ENCODE peak calls at places on chromosomes 13 and 19, in nine cellular contexts. U is CD4-positive, alpha-beta memory T cell; H is heart right ventricle; J is psoas muscle; Z is heart left ventricle; W is mesendoderm; L is OCI-LY7; Q is SK-N-SH; O is A549. F is an unnamed sample.

GRCh38 chr19:873084-874019 is 13.9 kb downstream of the CFD start:
- DNase-seq in U (peak), H (no peak), J (no peak), Z (no peak), W (peak), L (peak), Q (peak), O (peak), F (peak)

GRCh38 chr13:30204564-30204963 is 102.8 kb downstream of the KATNAL1 start:
- DNase-seq in U (no peak), H (no peak), J (no peak), Z (no peak), W (no peak), L (no peak), Q (no peak), O (no peak), F (no peak)

GRCh38 chr13:78660130-78660857 is 1.3 kb upstream of the OBI1 start:
- DNase-seq in U (peak), H (no peak), J (no peak), Z (no peak), W (peak), L (peak), Q (peak), O (peak), F (peak)

GRCh38 chr13:85286081-85286480 is 513.1 kb downstream of the SLITRK6 start:
- DNase-seq in U (no peak), H (no peak), J (no peak), Z (no peak), W (no peak), L (no peak), Q (no peak), O (no peak), F (no peak)

GRCh38 chr13:41456768-41457588 is at the start of gene RGCC:
- DNase-seq in U (peak), H (peak), J (peak), Z (peak), W (peak), L (peak), Q (peak), O (peak), F (peak)

GRCh38 chr13:109389892-109390345 is 396.5 kb downstream of the IRS2 start:
- DNase-seq in U (no peak), H (no peak), J (no peak), Z (no peak), W (no peak), L (no peak), Q (no peak), O (no peak), F (no peak)

GRCh38 chr19:13102666-13103584 is at the start of gene LYL1:
- DNase-seq in U (no peak), H (peak), J (peak), Z (peak), W (peak), L (peak), Q (peak), O (peak), F (peak)

GRCh38 chr13:50320297-50320862 is 305.1 kb downstream of the KCNRG start:
- DNase-seq in U (no peak), H (no peak), J (no peak), Z (no peak), W (no peak), L (no peak), Q (no peak), O (peak), F (no peak)

GRCh38 chr13:114090476-114090875 is 41.9 kb downstream of the RASA3 start:
- DNase-seq in U (no peak), H (no peak), J (no peak), Z (no peak), W (no peak), L (no peak), Q (no peak), O (no peak), F (no peak)

GRCh38 chr13:112457485-112457884 is 81.3 kb downstream of the SPACA7 start:
- DNase-seq in U (no peak), H (no peak), J (no peak), Z (no peak), W (no peak), L (no peak), Q (no peak), O (no peak), F (no peak)

GRCh38 chr19:57850553-57851017 is 926 bp downstream of the ZNF587 start:
- DNase-seq in U (no peak), H (peak), J (no peak), Z (no peak), W (peak), L (peak), Q (peak), O (peak), F (no peak)

GRCh38 chr13:113584870-113585671 is 518 bp downstream of the TFDP1 start:
- DNase-seq in U (no peak), H (no peak), J (no peak), Z (no peak), W (peak), L (peak), Q (peak), O (peak), F (peak)

GRCh38 chr13:95083758-95084157 is 217.5 kb downstream of the ABCC4 start:
- DNase-seq in U (no peak), H (no peak), J (no peak), Z (no peak), W (no peak), L (no peak), Q (no peak), O (peak), F (no peak)

GRCh38 chr19:42532881-42533280 is 4.6 kb upstream of the CEACAM1 start:
- DNase-seq in U (no peak), H (no peak), J (no peak), Z (no peak), W (no peak), L (no peak), Q (no peak), O (no peak), F (no peak)

GRCh38 chr13:113897161-113897560 is 33.3 kb upstream of the GAS6 start:
- DNase-seq in U (no peak), H (no peak), J (no peak), Z (no peak), W (peak), L (no peak), Q (no peak), O (peak), F (no peak)

DNA sequence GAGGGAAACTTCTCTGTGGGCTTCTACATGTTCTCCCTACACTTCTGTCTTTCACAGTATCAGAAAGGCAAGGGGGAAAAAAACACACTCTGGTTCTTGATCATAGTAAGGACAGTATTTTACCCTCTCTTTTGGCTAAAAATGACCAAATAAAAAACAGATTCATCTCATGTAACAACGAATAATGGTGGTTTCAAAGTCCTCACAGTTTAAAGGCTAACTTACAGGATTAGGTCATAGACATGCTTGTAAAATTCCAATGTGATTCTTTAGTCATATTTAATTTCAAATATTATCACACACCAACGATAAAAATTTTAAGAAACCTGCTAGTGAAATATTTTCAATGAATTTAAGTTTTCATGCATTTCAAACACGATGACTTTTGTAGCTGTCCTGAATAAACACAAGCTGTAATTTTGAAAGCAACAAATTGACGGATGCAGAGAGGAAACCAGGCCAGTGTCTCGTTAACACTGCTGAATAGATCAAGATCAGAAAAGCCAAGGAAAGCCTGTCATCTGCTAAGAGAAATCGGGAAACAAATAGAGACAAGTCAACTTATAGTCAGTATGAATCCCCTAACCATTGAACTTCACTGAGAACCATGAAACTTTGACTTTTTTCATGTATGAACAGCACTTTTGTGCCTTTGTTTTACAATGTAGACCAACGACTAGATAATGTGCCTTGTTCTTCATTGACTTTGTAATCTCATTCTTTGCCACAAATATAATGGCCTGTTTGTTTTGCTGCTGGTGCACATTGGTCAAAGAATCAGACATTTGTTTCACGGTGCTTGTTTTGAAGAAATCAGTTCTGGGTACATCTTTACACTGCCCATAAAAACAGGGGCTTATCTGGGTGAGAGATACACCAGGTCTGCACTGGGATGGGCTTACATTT is 22.0 kb downstream of the MBNL2 start:
- DNase-seq in U (no peak), H (no peak), J (no peak), Z (no peak), W (no peak), L (no peak), Q (no peak), O (no peak), F (no peak)
- H3K27ac ChIP-seq in U (no peak), H (peak), J (peak), Z (peak), W (no peak), L (no peak), Q (peak), O (peak), F (no peak)

GRCh38 chr19:52995711-52996110 is 18.0 kb upstream of the ERVV-1 start:
- DNase-seq in U (no peak), H (no peak), J (no peak), Z (no peak), W (no peak), L (no peak), Q (no peak), O (no peak), F (no peak)

GRCh38 chr19:52991021-52991420 is 22.7 kb upstream of the ERVV-1 start:
- DNase-seq in U (no peak), H (no peak), J (no peak), Z (no peak), W (no peak), L (no peak), Q (no peak), O (no peak), F (no peak)

GRCh38 chr19:52991484-52991883 is 22.2 kb upstream of the ERVV-1 start:
- DNase-seq in U (no peak), H (no peak), J (no peak), Z (no peak), W (no peak), L (no peak), Q (no peak), O (no peak), F (no peak)

GRCh38 chr19:52993342-52994178 is 20.2 kb upstream of the ERVV-1 start:
- DNase-seq in U (peak), H (peak), J (peak), Z (peak), W (peak), L (peak), Q (peak), O (peak), F (peak)

GRCh38 chr19:52992109-52993004 is 21.4 kb upstream of the ERVV-1 start:
- DNase-seq in U (no peak), H (peak), J (peak), Z (peak), W (peak), L (no peak), Q (peak), O (no peak), F (no peak)
- H3K27ac ChIP-seq in U (no peak), H (peak), J (no peak), Z (no peak), W (no peak), L (no peak), Q (peak), O (no peak), F (peak)

DNA sequence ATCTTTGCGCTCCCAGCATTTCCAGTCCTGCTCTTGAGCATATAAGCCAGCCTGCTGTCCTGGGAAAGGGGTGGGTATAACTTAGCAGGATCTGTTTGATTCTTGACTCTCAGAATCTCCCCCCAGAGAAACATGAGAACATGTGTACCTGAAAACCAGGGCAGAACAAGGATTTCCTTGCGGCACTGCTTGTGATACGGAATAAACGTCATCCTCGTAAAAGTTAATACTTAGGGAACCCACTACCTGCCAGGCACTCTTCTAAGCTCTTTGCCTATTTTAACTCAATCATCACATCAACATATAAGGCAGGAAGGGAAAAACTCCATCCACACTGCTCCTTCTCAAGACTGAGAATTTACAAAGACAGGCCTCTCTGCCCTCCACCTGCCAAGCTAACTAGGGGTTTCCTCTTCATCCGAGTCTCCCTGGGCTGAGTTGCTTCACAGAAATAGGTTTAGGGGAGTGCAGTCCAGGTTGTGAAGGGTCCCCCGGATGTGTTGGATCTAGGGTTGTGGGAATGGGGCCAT is 1.1 kb downstream of the ZNF653 start:
- DNase-seq in U (no peak), H (no peak), J (no peak), Z (no peak), W (no peak), L (no peak), Q (no peak), O (no peak), F (no peak)
- H3K27ac ChIP-seq in U (peak), H (peak), J (peak), Z (peak), W (no peak), L (no peak), Q (peak), O (peak), F (peak)

DNA sequence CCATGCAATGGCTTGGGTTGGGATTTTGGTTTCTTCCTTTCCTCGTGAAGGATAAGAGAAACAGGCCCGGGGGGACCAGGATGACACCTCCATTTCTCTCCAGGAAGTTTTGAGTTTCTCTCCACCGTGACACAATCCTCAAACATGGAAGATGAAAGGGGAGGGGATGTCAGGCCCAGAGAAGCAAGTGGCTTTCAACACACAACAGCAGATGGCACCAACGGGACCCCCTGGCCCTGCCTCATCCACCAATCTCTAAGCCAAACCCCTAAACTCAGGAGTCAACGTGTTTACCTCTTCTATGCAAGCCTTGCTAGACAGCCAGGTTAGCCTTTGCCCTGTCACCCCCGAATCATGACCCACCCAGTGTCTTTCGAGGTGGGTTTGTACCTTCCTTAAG is 24.1 kb downstream of the SPC24 start:
- DNase-seq in U (no peak), H (no peak), J (no peak), Z (no peak), W (no peak), L (no peak), Q (peak), O (no peak), F (no peak)
- H3K27ac ChIP-seq in U (no peak), H (no peak), J (no peak), Z (peak), W (no peak), L (no peak), Q (peak), O (peak), F (no peak)

GRCh38 chr19:8220481-8220880 is 11.3 kb downstream of the CERS4 start:
- DNase-seq in U (no peak), H (no peak), J (no peak), Z (no peak), W (no peak), L (no peak), Q (no peak), O (no peak), F (no peak)
- H3K27ac ChIP-seq in U (no peak), H (no peak), J (no peak), Z (no peak), W (no peak), L (no peak), Q (no peak), O (no peak), F (no peak)

GRCh38 chr19:33384983-33385382 is 11.5 kb downstream of the CEBPG start:
- DNase-seq in U (no peak), H (no peak), J (no peak), Z (no peak), W (no peak), L (no peak), Q (no peak), O (no peak), F (no peak)
- H3K27ac ChIP-seq in U (no peak), H (no peak), J (no peak), Z (no peak), W (no peak), L (no peak), Q (no peak), O (no peak), F (no peak)

DNA sequence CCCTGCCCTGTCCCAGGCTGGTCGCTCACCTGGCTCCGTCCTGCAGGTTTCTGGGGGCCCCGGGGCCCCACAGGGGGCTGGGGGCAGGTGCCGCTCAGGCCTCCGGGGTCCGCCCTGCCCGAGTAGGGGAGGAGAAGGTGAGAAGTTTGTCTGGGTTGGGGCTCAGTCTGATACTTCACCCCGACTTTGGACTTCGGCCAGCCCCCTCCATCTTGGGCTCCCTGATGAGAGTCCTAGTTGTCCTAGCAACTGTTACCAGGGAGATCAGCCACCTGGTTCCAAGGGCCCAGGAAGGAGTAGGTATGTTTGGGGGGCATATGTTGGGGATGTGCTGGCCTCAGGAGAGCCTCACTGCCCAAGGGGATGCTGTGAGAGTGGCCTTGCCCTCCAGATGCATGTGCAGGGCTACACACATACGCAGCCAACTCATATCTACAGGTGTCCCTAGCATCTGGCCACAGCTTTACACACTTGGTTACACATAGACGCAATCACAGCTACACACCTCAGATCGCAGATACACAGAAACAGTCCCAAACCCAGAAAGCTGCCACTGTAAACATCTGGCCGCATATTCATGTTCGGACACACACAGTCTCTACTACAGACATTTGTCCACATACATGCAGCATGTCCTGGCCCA is 3.4 kb downstream of the NUMBL start:
- DNase-seq in U (no peak), H (no peak), J (no peak), Z (no peak), W (no peak), L (no peak), Q (no peak), O (peak), F (no peak)
- H3K27ac ChIP-seq in U (no peak), H (peak), J (no peak), Z (no peak), W (no peak), L (no peak), Q (no peak), O (no peak), F (no peak)

GRCh38 chr13:24167666-24168391 is 7.3 kb downstream of the SPATA13 start:
- DNase-seq in U (no peak), H (no peak), J (no peak), Z (no peak), W (no peak), L (no peak), Q (no peak), O (no peak), F (no peak)
- H3K27ac ChIP-seq in U (no peak), H (no peak), J (no peak), Z (no peak), W (no peak), L (no peak), Q (no peak), O (no peak), F (no peak)

GRCh38 chr19:45960595-45961235 is 12.9 kb downstream of the NOVA2 start:
- DNase-seq in U (no peak), H (no peak), J (no peak), Z (no peak), W (peak), L (no peak), Q (peak), O (no peak), F (no peak)

GRCh38 chr19:45962021-45962420 is 11.6 kb downstream of the NOVA2 start:
- DNase-seq in U (no peak), H (no peak), J (no peak), Z (no peak), W (no peak), L (no peak), Q (no peak), O (no peak), F (no peak)

GRCh38 chr19:45958763-45959516 is 14.7 kb downstream of the NOVA2 start:
- DNase-seq in U (no peak), H (no peak), J (no peak), Z (no peak), W (no peak), L (no peak), Q (no peak), O (no peak), F (no peak)

GRCh38 chr19:45958320-45958719 is 15.3 kb downstream of the NOVA2 start:
- DNase-seq in U (no peak), H (no peak), J (no peak), Z (no peak), W (no peak), L (no peak), Q (no peak), O (no peak), F (no peak)

DNA sequence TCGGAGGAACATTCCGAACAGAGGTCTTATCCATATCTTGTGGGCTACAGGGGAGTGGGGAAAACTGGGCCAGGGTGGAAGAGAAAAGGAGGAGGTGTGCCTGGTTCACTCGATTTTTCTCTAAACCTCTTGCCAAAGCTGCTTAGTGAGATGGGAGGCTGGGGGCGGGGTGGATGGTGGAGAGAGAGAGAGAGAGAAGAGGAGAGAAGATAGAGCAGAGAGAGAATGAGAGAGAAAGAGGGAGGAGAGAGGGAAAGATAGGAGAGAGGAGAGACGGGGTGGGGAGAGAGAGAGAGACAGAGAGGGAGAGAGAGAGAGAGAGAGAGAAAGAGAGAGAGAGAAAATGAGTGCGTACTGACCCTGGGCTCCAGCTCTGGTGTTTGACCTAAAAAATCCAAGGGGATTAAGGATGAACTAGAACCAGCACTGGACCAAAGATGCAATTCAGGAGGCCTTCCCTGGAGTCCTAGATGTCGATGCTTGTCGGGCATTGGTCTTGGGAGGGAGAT is 14.1 kb downstream of the NOVA2 start:
- DNase-seq in U (no peak), H (no peak), J (no peak), Z (no peak), W (no peak), L (no peak), Q (no peak), O (no peak), F (no peak)
- H3K27ac ChIP-seq in U (no peak), H (peak), J (no peak), Z (peak), W (no peak), L (no peak), Q (no peak), O (no peak), F (no peak)